ENCODE peak calls at places on chromosomes 1 and 21, in eight cellular contexts. G is HAP-1; T is CD8-positive, alpha-beta T cell; L is neural progenitor cell; M is mucosa of descending colon; K is BE2C; R is astrocyte of the spinal cord; I is left lung. O is an unnamed sample.

GRCh38 chr1:222535455-222535854 is 12.4 kb downstream of the HHIPL2 start:
- DNase-seq in G (no peak), T (no peak), I (no peak), R (no peak), L (no peak), K (no peak), M (no peak), O (no peak)

GRCh38 chr1:51336004-51336403 is 5.6 kb upstream of the TTC39A start:
- DNase-seq in T (no peak), K (no peak), M (no peak), G (no peak), R (no peak), I (no peak), L (no peak), O (no peak)

GRCh38 chr1:75503221-75503974 is 107.5 kb downstream of the SLC44A5 start:
- DNase-seq in R (peak; percentile 22), T (no peak), L (no peak), G (no peak), M (no peak), K (no peak), I (no peak), O (no peak)

GRCh38 chr1:226635456-226635941 is 86.9 kb downstream of the STUM start:
- DNase-seq in K (peak; percentile 4), G (no peak), R (no peak), M (no peak), T (peak; percentile 58), L (no peak), I (peak; percentile 18), O (peak; percentile 58)

GRCh38 chr1:202645097-202645476 is 65.2 kb downstream of the SYT2 start:
- DNase-seq in T (no peak), R (no peak), M (no peak), L (no peak), K (no peak), G (no peak), I (no peak), O (no peak)

GRCh38 chr1:150514913-150515327 is 632 bp upstream of the FALEC start:
- DNase-seq in I (no peak), K (no peak), M (no peak), T (no peak), G (no peak), L (no peak), R (no peak), O (no peak)

GRCh38 chr1:230682882-230683610 is 30.9 kb downstream of the AGT start:
- DNase-seq in K (no peak), M (no peak), L (no peak), G (no peak), T (no peak), I (no peak), R (peak; percentile 29), O (no peak)

GRCh38 chr1:109040627-109041613 is 982 bp downstream of the WDR47 start:
- DNase-seq in R (peak; percentile 34), I (peak; percentile 42), K (peak; percentile 49), M (no peak), T (no peak), G (peak; percentile 46), L (peak; percentile 72), O (peak; percentile 75)

GRCh38 chr1:183038913-183039312 is 15.7 kb downstream of the LAMC1 start:
- DNase-seq in K (no peak), M (no peak), I (no peak), L (no peak), T (no peak), G (no peak), R (no peak), O (no peak)

GRCh38 chr1:212515329-212515760 is 82.6 kb downstream of the NENF start:
- DNase-seq in M (no peak), I (no peak), K (no peak), L (peak; percentile 80), T (no peak), G (peak; percentile 47), R (no peak), O (peak; percentile 60)

GRCh38 chr1:203089001-203089650 is 3.3 kb upstream of the MYOG start:
- DNase-seq in T (no peak), M (no peak), I (no peak), L (no peak), G (no peak), R (no peak), K (no peak), O (no peak)

GRCh38 chr1:239084459-239085080 is 301.8 kb upstream of the CHRM3 start:
- DNase-seq in G (peak; percentile 9), R (no peak), M (no peak), K (no peak), T (no peak), I (no peak), L (no peak), O (no peak)
- H3K4me3 ChIP-seq in G (no peak overlapping the region), R (no peak overlapping the region), M (no peak overlapping the region), K (no peak overlapping the region), T (no peak overlapping the region), I (no peak overlapping the region), L (no peak overlapping the region), O (no peak overlapping the region)

GRCh38 chr1:77026640-77027039 is 159.4 kb downstream of the ST6GALNAC5 start:
- DNase-seq in R (no peak), L (no peak), G (no peak), T (no peak), I (no peak), K (no peak), M (no peak), O (no peak)

GRCh38 chr1:77027916-77028315 is 160.6 kb downstream of the ST6GALNAC5 start:
- DNase-seq in G (no peak), I (no peak), T (no peak), K (no peak), L (peak; percentile 21), M (no peak), R (no peak), O (no peak)

GRCh38 chr1:77031101-77031662 is 163.9 kb downstream of the ST6GALNAC5 start:
- DNase-seq in T (no peak), K (no peak), R (peak; percentile 54), G (no peak), L (no peak), I (no peak), M (no peak), O (no peak)

GRCh38 chr1:77026126-77026525 is 158.8 kb downstream of the ST6GALNAC5 start:
- DNase-seq in R (no peak), T (no peak), M (no peak), K (no peak), G (no peak), L (no peak), I (no peak), O (peak; percentile 31)

DNA sequence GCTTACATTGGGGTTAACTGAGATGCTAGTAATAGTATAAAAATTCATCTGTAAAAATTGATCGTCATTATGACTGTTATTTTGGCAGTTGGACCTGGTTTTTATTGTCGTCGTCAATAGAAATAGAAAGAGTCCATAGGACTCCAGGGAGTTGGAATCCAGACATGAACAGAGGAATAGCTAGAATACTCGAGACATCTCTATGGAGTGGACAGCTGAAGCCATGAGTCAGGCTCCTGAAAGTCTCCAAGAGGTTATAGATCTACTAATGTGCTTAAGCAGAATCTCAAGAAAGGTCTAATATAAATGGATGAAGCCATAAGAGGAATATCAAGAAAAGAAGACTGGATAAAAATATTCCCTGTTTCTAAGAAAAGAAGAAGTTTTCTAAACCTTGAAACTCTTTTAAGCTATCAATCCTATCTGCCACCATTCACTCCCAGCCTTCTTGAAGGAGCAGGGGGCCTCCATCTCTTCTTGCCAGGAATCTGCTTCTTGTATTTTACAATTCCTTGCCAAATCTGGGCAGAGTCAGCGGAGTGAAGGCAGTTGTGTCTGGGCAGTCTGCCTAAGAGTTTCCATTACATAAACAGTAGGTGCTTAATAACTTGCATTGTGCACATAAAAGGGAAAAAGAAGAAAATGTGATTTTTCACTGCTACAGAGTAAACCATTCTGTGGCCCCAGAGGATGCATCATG is 163.3 kb downstream of the ST6GALNAC5 start:
- DNase-seq in R (no peak), T (no peak), I (no peak), G (no peak), M (no peak), L (no peak), K (no peak), O (no peak)
- H3K4me3 ChIP-seq in R (no peak overlapping the region), T (no peak overlapping the region), I (no peak overlapping the region), G (no peak overlapping the region), M (no peak overlapping the region), L (no peak overlapping the region), K (no peak overlapping the region), O (no peak overlapping the region)

GRCh38 chr21:42059721-42060120 is 11.4 kb upstream of the UMODL1 start:
- DNase-seq in R (no peak), K (no peak), L (no peak), G (no peak), M (no peak), I (no peak), T (no peak), O (no peak)

GRCh38 chr21:42062543-42063022 is 8.5 kb upstream of the UMODL1 start:
- DNase-seq in G (no peak), L (no peak), I (peak; percentile 62), R (no peak), T (peak; percentile 96), K (no peak), M (peak; percentile 72), O (peak; percentile 62)

GRCh38 chr21:42060166-42060565 is 11.0 kb upstream of the UMODL1 start:
- DNase-seq in M (no peak), R (no peak), T (no peak), I (no peak), G (no peak), L (no peak), K (no peak), O (no peak)

GRCh38 chr21:42061866-42062542 is 9.1 kb upstream of the UMODL1 start:
- DNase-seq in T (no peak), I (no peak), L (peak; percentile 27), M (no peak), K (no peak), R (no peak), G (no peak), O (peak; percentile 72)

DNA sequence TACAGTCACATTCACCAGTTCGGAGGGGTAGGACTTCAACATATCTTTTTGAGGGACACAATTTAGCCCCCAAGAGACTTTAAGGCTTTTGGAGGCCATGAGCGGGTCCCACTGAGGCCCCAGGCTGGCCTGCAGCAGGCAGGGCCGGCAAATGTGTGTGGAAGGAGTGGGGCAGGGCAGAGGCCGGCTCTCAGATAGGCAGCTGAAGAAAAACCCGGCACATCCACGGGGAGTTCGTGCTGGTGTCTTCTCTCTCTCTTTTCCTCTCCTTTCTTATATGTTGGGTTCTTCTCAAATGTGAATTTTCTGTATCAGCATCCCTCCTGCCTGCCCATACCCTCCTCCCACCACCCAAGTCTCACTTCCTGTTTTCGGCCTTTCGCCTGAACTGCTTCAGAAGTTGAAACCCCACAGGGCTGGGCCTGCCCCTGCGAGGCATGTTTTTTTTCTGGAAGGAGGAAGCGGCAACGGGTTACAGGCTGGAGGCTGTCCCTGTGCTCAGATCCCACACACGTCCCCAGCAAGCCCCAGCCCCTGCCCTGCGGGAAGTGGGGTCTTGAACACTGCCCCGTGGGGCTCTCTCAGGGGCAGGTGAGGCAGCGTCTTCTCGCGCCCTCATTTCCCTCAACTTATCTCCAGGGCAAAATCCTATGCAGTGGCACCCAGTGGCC is 9.8 kb upstream of the UMODL1 start:
- DNase-seq in I (peak; percentile 81), M (peak; percentile 56), G (no peak), T (peak; percentile 75), K (no peak), L (no peak), R (no peak), O (peak; percentile 59)
- H3K4me3 ChIP-seq in I (no peak overlapping the region), M (no peak overlapping the region), G (no peak overlapping the region), T (peak overlapping the region; percentile 38), K (no peak overlapping the region), L (no peak overlapping the region), R (no peak overlapping the region), O (no peak overlapping the region)

DNA sequence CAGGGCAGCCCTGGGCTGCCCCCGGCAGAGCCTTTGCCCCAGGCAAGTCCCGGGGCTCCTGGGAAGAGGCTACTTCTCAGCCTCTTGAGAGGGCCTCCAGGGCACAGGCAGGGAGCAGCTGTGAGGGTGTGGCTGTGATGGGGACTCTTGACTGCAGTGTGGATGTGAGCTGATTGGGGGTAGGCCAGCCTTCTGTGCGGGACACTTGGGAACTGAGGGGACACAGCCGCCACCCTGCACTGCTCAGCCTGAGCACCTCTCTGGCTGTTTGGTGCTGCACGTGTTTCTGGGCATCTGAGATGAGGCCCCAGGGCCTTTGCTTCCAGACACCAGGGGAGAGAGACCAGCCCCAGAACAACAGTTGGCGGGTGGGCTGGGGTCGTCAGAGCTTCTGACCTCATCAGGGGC is 62.1 kb downstream of the SKI start:
- DNase-seq in L (no peak), T (no peak), I (peak; percentile 76), M (no peak), K (no peak), R (no peak), G (no peak), O (no peak)
- H3K4me3 ChIP-seq in L (no peak overlapping the region), T (peak overlapping the region; percentile 54), I (peak overlapping the region; percentile 13), M (no peak overlapping the region), K (no peak overlapping the region), R (no peak overlapping the region), G (no peak overlapping the region), O (no peak overlapping the region)

O was measured in H7.